ENCODE peak calls at places on chromosomes 4 and X, in ten cellular contexts. J, Y, P, Q, H, K, X, L, Z and V are unnamed samples.

GRCh38 chr4:73822389-73822788 is 14.1 kb upstream of the CXCL6 start:
- DNase-seq in J (no peak), Y (no peak), P (no peak), Q (no peak), H (no peak), K (no peak), X (no peak), L (no peak), Z (no peak), V (no peak)

GRCh38 chrX:48904626-48905025 is 6.8 kb downstream of the SLC35A2 start:
- DNase-seq in J (no peak), Y (no peak), P (no peak), Q (no peak), H (no peak), K (no peak), X (no peak), L (no peak), Z (no peak), V (no peak)

GRCh38 chrX:44267116-44267515 is 76.4 kb downstream of the EFHC2 start:
- DNase-seq in J (no peak), Y (no peak), P (no peak), Q (no peak), H (no peak), K (no peak), X (no peak), L (no peak), Z (no peak), V (no peak)

GRCh38 chrX:19904778-19905367 is 17.5 kb upstream of the SH3KBP1 start:
- DNase-seq in J (no peak), Y (no peak), P (no peak), Q (no peak), H (peak), K (peak), X (peak), L (no peak), Z (no peak), V (no peak)

GRCh38 chrX:1147641-1148515 is 64.6 kb downstream of the CRLF2 start:
- DNase-seq in J (no peak), Y (no peak), P (no peak), Q (no peak), H (no peak), K (no peak), X (no peak), L (no peak), Z (peak), V (no peak)

GRCh38 chrX:39491548-39492297 is 606.0 kb downstream of the BCOR start:
- DNase-seq in J (peak), Y (peak), P (peak), Q (no peak), H (no peak), K (no peak), X (no peak), L (no peak), Z (no peak), V (no peak)

GRCh38 chr4:103329642-103330041 is 131.5 kb upstream of the CENPE start:
- DNase-seq in J (no peak), Y (no peak), P (no peak), Q (no peak), H (no peak), K (no peak), X (no peak), L (no peak), Z (no peak), V (no peak)

GRCh38 chrX:155662297-155662696 is 49.5 kb upstream of the TMLHE start:
- DNase-seq in J (no peak), Y (no peak), P (no peak), Q (no peak), H (peak), K (no peak), X (no peak), L (no peak), Z (no peak), V (no peak)

GRCh38 chrX:88284844-88285243 is 462.2 kb upstream of the CPXCR1 start:
- DNase-seq in J (no peak), Y (no peak), P (no peak), Q (no peak), H (no peak), K (no peak), X (no peak), L (no peak), Z (no peak), V (no peak)

GRCh38 chr4:151048913-151049312 is 33.8 kb upstream of the LRBA start:
- DNase-seq in J (no peak), Y (no peak), P (no peak), Q (no peak), H (no peak), K (no peak), X (no peak), L (no peak), Z (peak), V (no peak)

GRCh38 chr4:140004580-140005314 is 149.2 kb downstream of the MAML3 start:
- DNase-seq in J (no peak), Y (no peak), P (no peak), Q (no peak), H (no peak), K (peak), X (no peak), L (peak), Z (no peak), V (no peak)

GRCh38 chr4:28799696-28800095 is 1920.5 kb upstream of the PCDH7 start:
- DNase-seq in J (no peak), Y (no peak), P (no peak), Q (no peak), H (no peak), K (no peak), X (no peak), L (no peak), Z (no peak), V (no peak)